ENCODE peak calls at places on chromosomes 11 and 22, in six cellular contexts. D is neural progenitor cell, U is HTR-8/SVneo, K is fibroblast of lung, Z is kidney, F is AG04449. Q is an unnamed sample.

GRCh38 chr22:42939941-42940653 is 74.9 kb downstream of the PACSIN2 start:
- DNase-seq in D (no peak), U (peak), K (peak), Z (peak), F (peak), Q (peak)

GRCh38 chr22:37197451-37198289 is 9.6 kb upstream of the C1QTNF6 start:
- DNase-seq in D (no peak), U (no peak), K (peak), Z (peak), F (no peak), Q (no peak)

GRCh38 chr11:97717922-97718321 is 1302.8 kb upstream of the CNTN5 start:
- DNase-seq in D (no peak), U (no peak), K (no peak), Z (peak), F (no peak), Q (no peak)

GRCh38 chr22:46019351-46019750 is 42.4 kb upstream of the WNT7B start:
- DNase-seq in D (no peak), U (no peak), K (no peak), Z (no peak), F (no peak), Q (no peak)

GRCh38 chr11:64545605-64546004 is 45.4 kb upstream of the SLC22A12 start:
- DNase-seq in D (no peak), U (peak), K (peak), Z (no peak), F (no peak), Q (peak)

GRCh38 chr22:25027552-25027951 is 75.0 kb downstream of the KIAA1671 start:
- DNase-seq in D (no peak), U (no peak), K (no peak), Z (no peak), F (no peak), Q (no peak)

GRCh38 chr22:43208703-43209522 is 22.0 kb upstream of the TTLL12 start:
- DNase-seq in D (no peak), U (no peak), K (no peak), Z (peak), F (no peak), Q (no peak)

GRCh38 chr22:38271927-38272372 is 860 bp downstream of the TMEM184B start:
- DNase-seq in D (peak), U (no peak), K (no peak), Z (no peak), F (no peak), Q (no peak)

GRCh38 chr11:69278091-69278867 is 15.7 kb upstream of the MYEOV start:
- DNase-seq in D (no peak), U (no peak), K (no peak), Z (peak), F (no peak), Q (no peak)

GRCh38 chr11:35526370-35526792 is 965 bp upstream of the PAMR1 start:
- DNase-seq in D (peak), U (no peak), K (peak), Z (no peak), F (no peak), Q (no peak)

GRCh38 chr11:62842171-62842717 is 2.9 kb upstream of the WDR74 start:
- DNase-seq in D (no peak), U (no peak), K (peak), Z (peak), F (no peak), Q (no peak)

GRCh38 chr22:48594757-48595510 is 1232.7 kb downstream of the BRD1 start:
- DNase-seq in D (no peak), U (no peak), K (no peak), Z (peak), F (no peak), Q (no peak)

GRCh38 chr11:119376197-119376847 is 5.2 kb downstream of the USP2 start:
- DNase-seq in D (peak), U (no peak), K (no peak), Z (peak), F (no peak), Q (no peak)

GRCh38 chr11:26753738-26754504 is 32.1 kb upstream of the SLC5A12 start:
- DNase-seq in D (peak), U (peak), K (peak), Z (no peak), F (peak), Q (peak)

GRCh38 chr22:42758929-42759629 is 38.4 kb upstream of the A4GALT start:
- DNase-seq in D (peak), U (no peak), K (peak), Z (no peak), F (no peak), Q (no peak)

GRCh38 chr11:35146074-35146521 is 7.1 kb downstream of the CD44 start:
- DNase-seq in D (no peak), U (no peak), K (no peak), Z (no peak), F (no peak), Q (no peak)

GRCh38 chr11:44698228-44698923 is 28.4 kb upstream of the TSPAN18 start:
- DNase-seq in D (no peak), U (no peak), K (no peak), Z (no peak), F (no peak), Q (no peak)

GRCh38 chr11:67277231-67277961 is 11.1 kb downstream of the GRK2 start:
- DNase-seq in D (peak), U (no peak), K (peak), Z (peak), F (no peak), Q (peak)

GRCh38 chr11:2926611-2927492 is 2.4 kb downstream of the PHLDA2 start:
- DNase-seq in D (no peak), U (no peak), K (no peak), Z (peak), F (no peak), Q (no peak)

GRCh38 chr22:27218012-27218483 is 560.7 kb downstream of the MIAT start:
- DNase-seq in D (no peak), U (no peak), K (no peak), Z (no peak), F (no peak), Q (no peak)

GRCh38 chr11:34242037-34242625 is 115.7 kb downstream of the ABTB2 start:
- DNase-seq in D (no peak), U (no peak), K (peak), Z (peak), F (no peak), Q (no peak)

GRCh38 chr11:109363682-109364081 is 58.3 kb upstream of the C11orf87 start:
- DNase-seq in D (no peak), U (no peak), K (no peak), Z (no peak), F (no peak), Q (no peak)

GRCh38 chr22:44823806-44824205 is 71.4 kb downstream of the ARHGAP8 start:
- DNase-seq in D (no peak), U (no peak), K (no peak), Z (peak), F (no peak), Q (no peak)

GRCh38 chr11:106409201-106409600 is 331.7 kb downstream of the AASDHPPT start:
- DNase-seq in D (no peak), U (no peak), K (peak), Z (no peak), F (no peak), Q (no peak)

GRCh38 chr11:79092791-79093313 is 348.0 kb downstream of the TENM4 start:
- DNase-seq in D (no peak), U (no peak), K (peak), Z (no peak), F (peak), Q (peak)

GRCh38 chr11:13261600-13262061 is 16.0 kb upstream of the BMAL1 start:
- DNase-seq in D (no peak), U (peak), K (peak), Z (no peak), F (peak), Q (peak)